ENCODE peak calls at places on chromosomes 5 and 9, in five cellular contexts. R, W, K, Z and B are unnamed samples.
A peak's percentile ranks its signal among the peaks of the same experiment; 100 is the strongest.

GRCh38 chr5:10219068-10219467 is 30.6 kb downstream of the ATPSCKMT start:
- DNase-seq in K (no peak), Z (no peak), R (no peak), W (no peak), B (no peak)

GRCh38 chr5:1011226-1011631 is 2.6 kb downstream of the NKD2 start:
- DNase-seq in R (peak; percentile 74), Z (peak; percentile 53), K (peak; percentile 28), W (no peak), B (no peak)

GRCh38 chr9:103243553-103243952 is 248.4 kb downstream of the CYLC2 start:
- DNase-seq in K (no peak), R (no peak), W (no peak), Z (no peak), B (no peak)

GRCh38 chr9:93450817-93451761 is at the start of gene FAM120A:
- DNase-seq in W (peak; percentile 43), K (peak; percentile 88), R (peak; percentile 78), Z (peak; percentile 70), B (peak; percentile 81)

GRCh38 chr5:170327802-170328201 is 30.2 kb upstream of the LCP2 start:
- DNase-seq in W (no peak), K (no peak), R (no peak), Z (no peak), B (peak; percentile 40)

GRCh38 chr5:181234455-181235306 is 9.0 kb downstream of the RACK1 start:
- DNase-seq in K (no peak), Z (no peak), W (no peak), R (no peak), B (no peak)

GRCh38 chr5:177130211-177131018 is 3.2 kb upstream of the NSD1 start:
- DNase-seq in R (no peak), Z (no peak), K (peak; percentile 40), W (no peak), B (peak; percentile 64)

GRCh38 chr5:101658433-101658832 is 637.7 kb downstream of the SLCO4C1 start:
- DNase-seq in K (no peak), R (no peak), W (no peak), Z (no peak), B (no peak)

GRCh38 chr9:37617837-37618236 is 25.4 kb upstream of the TOMM5 start:
- DNase-seq in W (peak; percentile 34), K (peak; percentile 3), Z (no peak), R (no peak), B (no peak)

GRCh38 chr5:77144837-77145139 is 57.7 kb upstream of the ZBED3 start:
- DNase-seq in W (no peak), Z (no peak), K (no peak), R (no peak), B (no peak)

GRCh38 chr9:96383165-96383939 is at the start of gene SLC35D2:
- DNase-seq in W (peak; percentile 27), Z (peak; percentile 86), K (peak; percentile 78), R (peak; percentile 76), B (peak; percentile 77)

GRCh38 chr5:59095480-59095879 is 512.6 kb downstream of the RAB3C start:
- DNase-seq in K (peak; percentile 52), Z (no peak), W (no peak), R (no peak), B (no peak)

GRCh38 chr5:5695266-5695665 is 272.8 kb downstream of the ICE1 start:
- DNase-seq in R (no peak), K (no peak), W (no peak), Z (no peak), B (no peak)

GRCh38 chr9:37913480-37914153 is 9.7 kb upstream of the SLC25A51 start:
- DNase-seq in W (no peak), K (peak; percentile 74), Z (peak; percentile 88), R (peak; percentile 81), B (peak; percentile 76)

GRCh38 chr5:139747583-139748504 is 47.8 kb upstream of the PSD2 start:
- DNase-seq in W (peak; percentile 44), K (peak; percentile 33), R (peak; percentile 61), Z (peak; percentile 40), B (no peak)

GRCh38 chr9:122228906-122229837 is at the start of gene LHX6:
- DNase-seq in W (peak; percentile 22), R (no peak), K (peak; percentile 43), Z (no peak), B (no peak)

GRCh38 chr5:177452688-177453638 is 6.3 kb downstream of the PRR7 start:
- DNase-seq in Z (no peak), W (no peak), R (no peak), K (no peak), B (no peak)

GRCh38 chr9:127612993-127613954 is 1.2 kb downstream of the STXBP1 start:
- DNase-seq in R (peak; percentile 61), K (peak; percentile 57), Z (peak; percentile 65), W (peak; percentile 63), B (peak; percentile 85)

GRCh38 chr5:73826761-73827450 is 200.9 kb downstream of the ARHGEF28 start:
- DNase-seq in K (peak; percentile 42), Z (no peak), W (peak; percentile 61), R (peak; percentile 14), B (no peak)

GRCh38 chr9:124439086-124439485 is 11.2 kb upstream of the ADGRD2 start:
- DNase-seq in W (no peak), R (no peak), Z (no peak), K (no peak), B (no peak)

GRCh38 chr9:119365291-119366027 is 3.8 kb downstream of the BRINP1 start:
- DNase-seq in Z (no peak), K (peak; percentile 20), R (no peak), W (no peak), B (no peak)

GRCh38 chr9:37700900-37701299 is 50.1 kb downstream of the FRMPD1 start:
- DNase-seq in K (no peak), R (no peak), Z (no peak), W (no peak), B (no peak)

GRCh38 chr9:112226091-112226490 is 51.0 kb upstream of the SUSD1 start:
- DNase-seq in W (no peak), Z (no peak), R (no peak), K (no peak), B (no peak)

GRCh38 chr9:127923771-127924170 is 6.8 kb downstream of the PIP5KL1 start:
- DNase-seq in R (no peak), Z (no peak), K (peak; percentile 71), W (peak; percentile 94), B (no peak)

GRCh38 chr5:131587541-131587940 is 47.5 kb downstream of the RAPGEF6 start:
- DNase-seq in R (no peak), Z (no peak), W (peak; percentile 20), K (no peak), B (no peak)

GRCh38 chr5:121913397-121913796 is 48.4 kb upstream of the SRFBP1 start:
- DNase-seq in Z (no peak), K (no peak), W (no peak), R (no peak), B (no peak)

GRCh38 chr9:7811679-7812078 is 12.1 kb upstream of the DMAC1 start:
- DNase-seq in Z (peak; percentile 39), K (no peak), R (no peak), W (no peak), B (no peak)

GRCh38 chr9:113154471-113154870 is 3.7 kb downstream of the SLC31A2 start:
- DNase-seq in R (peak; percentile 38), W (peak; percentile 74), Z (no peak), K (peak; percentile 50), B (no peak)

GRCh38 chr5:126031989-126032716 is 391.1 kb upstream of the GRAMD2B start:
- DNase-seq in Z (no peak), R (peak; percentile 11), W (peak; percentile 81), K (peak; percentile 89), B (no peak)

GRCh38 chr5:129541648-129542251 is 81.7 kb downstream of the ADAMTS19 start:
- DNase-seq in K (peak; percentile 10), Z (no peak), R (no peak), W (peak; percentile 10), B (no peak)

GRCh38 chr5:90949469-90950358 is 391.1 kb downstream of the ADGRV1 start:
- DNase-seq in W (peak; percentile 15), K (no peak), R (no peak), Z (no peak), B (no peak)

GRCh38 chr9:18368206-18368605 is 105.7 kb upstream of the ADAMTSL1 start:
- DNase-seq in Z (no peak), R (no peak), K (no peak), W (peak; percentile 32), B (no peak)

GRCh38 chr9:124054671-124055212 is 43.2 kb downstream of the LHX2 start:
- DNase-seq in Z (no peak), K (peak; percentile 96), W (peak; percentile 99), R (no peak), B (no peak)

GRCh38 chr5:137453476-137454080 is 45.5 kb downstream of the SPOCK1 start:
- DNase-seq in R (no peak), Z (no peak), K (peak; percentile 80), W (peak; percentile 38), B (no peak)

GRCh38 chr9:111362526-111362925 is 32.5 kb upstream of the OR2K2 start:
- DNase-seq in Z (no peak), W (no peak), R (no peak), K (no peak), B (no peak)

DNA sequence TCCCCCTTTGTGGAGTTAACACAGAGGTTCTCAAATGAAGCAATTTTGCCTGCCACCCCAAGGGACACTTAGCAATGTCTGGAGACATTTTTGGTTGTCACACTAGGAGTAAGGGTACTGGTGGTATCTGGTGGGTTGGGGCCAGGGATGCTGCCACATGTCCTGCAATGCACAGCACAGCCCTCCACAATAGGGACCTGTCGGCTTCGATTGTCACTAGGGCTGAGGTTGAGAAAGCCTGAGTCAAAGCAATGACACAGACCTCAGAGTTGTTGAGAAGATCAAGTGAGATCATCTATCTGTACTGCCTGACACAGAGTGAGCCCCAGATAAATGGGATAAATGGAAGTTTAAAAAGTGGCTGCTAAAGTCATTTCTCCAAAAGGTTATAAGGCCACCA is 249.2 kb upstream of the KLF4 start:
- DNase-seq in W (peak; percentile 26), Z (no peak), K (peak; percentile 4), R (no peak), B (no peak)
- H3K27ac ChIP-seq in W (peak overlapping the region; percentile 79), Z (peak overlapping the region; percentile 18), K (no peak overlapping the region), R (no peak overlapping the region), B (peak overlapping the region; percentile 87)

GRCh38 chr5:148523139-148523538 is 131.2 kb downstream of the HTR4 start:
- DNase-seq in K (no peak), W (no peak), R (peak; percentile 9), Z (no peak), B (no peak)
- TF ChIP-seq CTCF in K (no peak), W (no peak), R (no peak), Z (no peak), B (no peak)

GRCh38 chr9:129504404-129504803 is 116.5 kb downstream of the C9orf50 start:
- DNase-seq in W (no peak), K (no peak), R (no peak), Z (no peak), B (no peak)

GRCh38 chr9:129500166-129500862 is 120.6 kb downstream of the C9orf50 start:
- DNase-seq in W (peak; percentile 72), K (peak; percentile 67), R (no peak), Z (no peak), B (no peak)

GRCh38 chr9:129500863-129501770 is 119.8 kb downstream of the C9orf50 start:
- DNase-seq in W (no peak), Z (no peak), K (no peak), R (no peak), B (no peak)

GRCh38 chr9:129498451-129499376 is 122.2 kb downstream of the C9orf50 start:
- DNase-seq in K (no peak), R (no peak), Z (no peak), W (no peak), B (peak; percentile 74)

GRCh38 chr9:129501771-129502324 is 119.1 kb downstream of the C9orf50 start:
- DNase-seq in K (no peak), R (peak; percentile 82), Z (no peak), W (no peak), B (no peak)
- H3K27ac ChIP-seq in K (no peak overlapping the region), R (peak overlapping the region; percentile 79), Z (no peak overlapping the region), W (no peak overlapping the region), B (no peak overlapping the region)

GRCh38 chr9:20783057-20784038 is 99.3 kb downstream of the FOCAD start:
- DNase-seq in K (no peak), R (no peak), Z (no peak), W (no peak), B (no peak)
- TF ChIP-seq CTCF in K (no peak), R (no peak), Z (no peak), W (no peak), B (no peak)